ENCODE peak calls at places on chromosomes 4 and X, in nine cellular contexts. X is fibroblast of lung, F is tibial artery, Z is uterus, G is heart left ventricle, N is mammary epithelial cell, U is coronary artery, E is left ventricle myocardium inferior, Q is pancreas. R is an unnamed sample.

GRCh38 chr4:152501846-152502536 is 33.9 kb downstream of the FBXW7 start:
- DNase-seq in X (no peak), F (no peak), Z (no peak), G (no peak), N (no peak), U (no peak), E (no peak), Q (no peak), R (no peak)

GRCh38 chrX:11893933-11894710 is 136.1 kb downstream of the MSL3 start:
- DNase-seq in X (no peak), F (no peak), Z (no peak), G (no peak), N (peak), U (no peak), E (no peak), Q (no peak), R (no peak)

GRCh38 chr4:22287626-22288025 is 228.2 kb downstream of the ADGRA3 start:
- DNase-seq in X (no peak), F (no peak), Z (no peak), G (no peak), N (no peak), U (no peak), E (no peak), Q (no peak), R (no peak)

GRCh38 chr4:120266602-120267001 is 200.0 kb upstream of the MAD2L1 start:
- DNase-seq in X (no peak), F (no peak), Z (no peak), G (no peak), N (peak), U (no peak), E (no peak), Q (no peak), R (no peak)

GRCh38 chr4:55837903-55838302 is 15.5 kb upstream of the EXOC1 start:
- DNase-seq in X (no peak), F (no peak), Z (no peak), G (no peak), N (no peak), U (no peak), E (no peak), Q (no peak), R (no peak)

GRCh38 chr4:24405926-24406325 is 178.4 kb downstream of the DHX15 start:
- DNase-seq in X (no peak), F (no peak), Z (no peak), G (no peak), N (no peak), U (no peak), E (no peak), Q (no peak), R (no peak)

GRCh38 chr4:69828828-69829227 is 31.1 kb downstream of the SULT1E1 start:
- DNase-seq in X (peak), F (no peak), Z (no peak), G (no peak), N (no peak), U (no peak), E (no peak), Q (no peak), R (no peak)

GRCh38 chrX:108018659-108019381 is 26.0 kb upstream of the VSIG1 start:
- DNase-seq in X (no peak), F (no peak), Z (no peak), G (no peak), N (peak), U (no peak), E (no peak), Q (no peak), R (no peak)

GRCh38 chrX:48961585-48962091 is 4.2 kb upstream of the OTUD5 start:
- DNase-seq in X (peak), F (no peak), Z (no peak), G (no peak), N (no peak), U (peak), E (no peak), Q (no peak), R (no peak)

GRCh38 chr4:88791274-88791673 is 93.6 kb upstream of the NAP1L5 start:
- DNase-seq in X (peak), F (no peak), Z (no peak), G (no peak), N (peak), U (no peak), E (no peak), Q (no peak), R (no peak)

GRCh38 chrX:17397074-17397473 is 22.1 kb downstream of the NHS start:
- DNase-seq in X (peak), F (no peak), Z (no peak), G (no peak), N (peak), U (no peak), E (no peak), Q (no peak), R (no peak)

GRCh38 chr4:7335363-7336066 is 99.2 kb downstream of the PSAPL1 start:
- DNase-seq in X (peak), F (peak), Z (peak), G (peak), N (peak), U (no peak), E (peak), Q (peak), R (peak)

DNA sequence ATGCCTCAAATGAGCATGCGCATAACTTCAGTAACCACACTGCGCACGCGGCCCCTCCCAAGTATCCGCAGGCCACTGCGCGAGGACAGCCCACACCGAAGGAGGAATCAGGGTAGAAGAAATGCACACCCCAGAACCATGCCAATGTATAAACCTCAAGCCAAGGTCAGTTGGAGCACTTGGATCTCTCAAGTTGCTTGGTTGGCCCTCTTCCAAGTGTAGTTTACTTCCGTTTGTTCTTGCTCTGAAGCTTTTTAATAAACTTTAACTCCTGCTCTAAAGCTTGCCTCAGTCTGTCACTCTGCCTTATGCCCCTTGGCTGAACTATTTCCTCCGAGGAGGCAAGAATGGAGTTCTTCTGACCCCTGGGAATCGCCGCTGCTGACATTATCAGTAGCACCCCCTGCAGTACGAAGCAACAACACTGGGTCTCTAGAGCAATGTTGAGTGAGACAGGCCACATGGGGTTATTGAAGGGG is 22.0 kb upstream of the SPINK2 start:
- DNase-seq in X (peak), F (no peak), Z (no peak), G (no peak), N (no peak), U (no peak), E (no peak), Q (no peak), R (no peak)
- TF ChIP-seq CTCF in X (no peak), F (no peak), Z (no peak), G (no peak), N (no peak), U (no peak), E (no peak), Q (no peak), R (no peak)

GRCh38 chr4:168723020-168723419 is 226.2 kb downstream of the PALLD start:
- DNase-seq in X (peak), F (no peak), Z (no peak), G (no peak), N (no peak), U (no peak), E (no peak), Q (no peak), R (no peak)
- H3K27ac ChIP-seq in X (peak), F (peak), Z (peak), G (peak), N (no peak), U (peak), E (peak), Q (no peak), R (peak)

GRCh38 chr4:620201-620600 is 5.2 kb upstream of the PDE6B start:
- DNase-seq in X (no peak), F (peak), Z (no peak), G (no peak), N (no peak), U (no peak), E (no peak), Q (no peak), R (no peak)

GRCh38 chr4:620851-621261 is 4.5 kb upstream of the PDE6B start:
- DNase-seq in X (no peak), F (peak), Z (no peak), G (no peak), N (no peak), U (peak), E (no peak), Q (no peak), R (peak)

GRCh38 chr4:622071-622995 is 3.0 kb upstream of the PDE6B start:
- DNase-seq in X (peak), F (peak), Z (no peak), G (no peak), N (no peak), U (no peak), E (no peak), Q (no peak), R (no peak)

GRCh38 chr4:622996-623913 is 2.1 kb upstream of the PDE6B start:
- DNase-seq in X (no peak), F (peak), Z (no peak), G (no peak), N (no peak), U (no peak), E (no peak), Q (no peak), R (peak)

GRCh38 chr4:621296-622070 is 3.9 kb upstream of the PDE6B start:
- DNase-seq in X (no peak), F (peak), Z (no peak), G (no peak), N (no peak), U (peak), E (no peak), Q (no peak), R (peak)
- TF ChIP-seq CTCF in X (no peak), F (no peak), Z (no peak), G (no peak), N (no peak), U (no peak), E (no peak), Q (no peak), R (no peak)

GRCh38 chr4:112817933-112818921 is 181.3 kb downstream of the LARP7 start:
- DNase-seq in X (peak), F (peak), Z (peak), G (peak), N (peak), U (peak), E (peak), Q (no peak), R (peak)
- H3K27ac ChIP-seq in X (no peak), F (peak), Z (peak), G (peak), N (peak), U (peak), E (peak), Q (no peak), R (no peak)

DNA sequence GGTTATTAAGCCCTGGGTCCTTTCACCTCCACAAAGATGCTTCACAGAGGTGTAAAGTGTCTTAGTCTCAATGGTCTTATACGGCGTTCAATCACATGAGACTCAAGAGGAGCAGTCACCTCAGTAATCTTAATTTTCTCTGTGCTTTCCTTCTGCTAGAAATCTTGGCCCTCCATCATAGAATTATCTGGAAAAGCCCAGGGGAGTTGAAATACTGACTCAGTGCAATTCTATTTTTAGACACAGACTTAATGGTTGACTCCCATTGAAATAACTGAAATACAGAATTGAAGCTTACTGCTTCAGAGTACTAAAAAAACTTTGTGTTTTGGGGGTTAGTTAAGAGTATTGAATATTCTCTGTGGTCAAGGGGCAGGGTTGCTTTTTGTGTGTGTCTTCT is 94.5 kb upstream of the IL15 start:
- DNase-seq in X (peak), F (no peak), Z (no peak), G (no peak), N (no peak), U (no peak), E (no peak), Q (no peak), R (no peak)
- TF ChIP-seq CTCF in X (no peak), F (no peak), Z (no peak), G (no peak), N (no peak), U (no peak), E (no peak), Q (no peak), R (no peak)

GRCh38 chr4:119128125-119128524 is 7.5 kb upstream of the MYOZ2 start:
- DNase-seq in X (no peak), F (no peak), Z (no peak), G (no peak), N (no peak), U (no peak), E (no peak), Q (no peak), R (no peak)

GRCh38 chr4:119131160-119131559 is 4.5 kb upstream of the MYOZ2 start:
- DNase-seq in X (no peak), F (no peak), Z (no peak), G (no peak), N (no peak), U (no peak), E (no peak), Q (no peak), R (no peak)

GRCh38 chr4:119132306-119132705 is 3.3 kb upstream of the MYOZ2 start:
- DNase-seq in X (no peak), F (no peak), Z (no peak), G (no peak), N (no peak), U (no peak), E (no peak), Q (no peak), R (no peak)

GRCh38 chr4:119135721-119136121 is at the start of gene MYOZ2:
- DNase-seq in X (no peak), F (no peak), Z (no peak), G (no peak), N (peak), U (no peak), E (no peak), Q (no peak), R (no peak)

GRCh38 chr4:119130365-119131065 is 5.1 kb upstream of the MYOZ2 start:
- DNase-seq in X (peak), F (no peak), Z (no peak), G (no peak), N (no peak), U (no peak), E (no peak), Q (no peak), R (no peak)
- H3K27ac ChIP-seq in X (no peak), F (no peak), Z (no peak), G (peak), N (no peak), U (peak), E (peak), Q (peak), R (no peak)

DNA sequence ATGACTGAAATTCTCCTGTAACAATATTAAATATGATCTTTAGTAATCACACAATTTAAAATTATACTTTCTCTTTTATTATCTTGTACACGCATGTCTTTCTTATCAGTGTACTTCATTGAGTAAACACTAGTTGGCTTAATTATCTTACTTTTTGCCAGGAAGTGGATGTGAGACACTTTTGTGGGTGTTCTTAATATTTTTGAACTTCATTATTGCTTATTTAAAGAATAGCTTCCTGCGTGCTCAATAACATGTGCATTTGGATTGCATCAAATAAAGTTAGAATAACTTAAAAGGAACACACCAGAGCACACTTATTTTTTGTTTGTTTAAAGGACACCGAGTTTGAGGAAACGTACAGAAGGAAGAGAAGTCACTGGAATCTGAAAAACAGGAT is 128.5 kb upstream of the VEGFC start:
- DNase-seq in X (peak), F (no peak), Z (no peak), G (no peak), N (no peak), U (no peak), E (no peak), Q (no peak), R (no peak)
- TF ChIP-seq CTCF in X (no peak), F (no peak), Z (no peak), G (no peak), N (no peak), U (no peak), E (no peak), Q (no peak), R (no peak)

GRCh38 chr4:90349632-90350031 is 222.4 kb downstream of the CCSER1 start:
- DNase-seq in X (no peak), F (no peak), Z (no peak), G (no peak), N (peak), U (no peak), E (no peak), Q (no peak), R (no peak)
- H3K27ac ChIP-seq in X (no peak), F (no peak), Z (no peak), G (no peak), N (no peak), U (no peak), E (no peak), Q (no peak), R (no peak)

GRCh38 chrX:10725071-10725470 is 104.7 kb upstream of the MID1 start:
- DNase-seq in X (no peak), F (no peak), Z (no peak), G (no peak), N (no peak), U (no peak), E (no peak), Q (no peak), R (no peak)
- TF ChIP-seq CTCF in X (peak), F (no peak), Z (no peak), G (peak), N (no peak), U (no peak), E (peak), Q (peak), R (no peak)

GRCh38 chr4:107824367-107825071 is at the start of gene SGMS2:
- DNase-seq in X (peak), F (peak), Z (peak), G (peak), N (peak), U (peak), E (peak), Q (peak), R (peak)

GRCh38 chr4:107825072-107825789 is 499 bp downstream of the SGMS2 start:
- DNase-seq in X (peak), F (peak), Z (no peak), G (peak), N (peak), U (no peak), E (no peak), Q (peak), R (peak)

GRCh38 chr4:107831140-107831539 is 6.4 kb downstream of the SGMS2 start:
- DNase-seq in X (no peak), F (no peak), Z (no peak), G (no peak), N (no peak), U (no peak), E (no peak), Q (no peak), R (no peak)

GRCh38 chr4:107826427-107826980 is 1.8 kb downstream of the SGMS2 start:
- DNase-seq in X (no peak), F (no peak), Z (no peak), G (no peak), N (peak), U (no peak), E (no peak), Q (no peak), R (no peak)

DNA sequence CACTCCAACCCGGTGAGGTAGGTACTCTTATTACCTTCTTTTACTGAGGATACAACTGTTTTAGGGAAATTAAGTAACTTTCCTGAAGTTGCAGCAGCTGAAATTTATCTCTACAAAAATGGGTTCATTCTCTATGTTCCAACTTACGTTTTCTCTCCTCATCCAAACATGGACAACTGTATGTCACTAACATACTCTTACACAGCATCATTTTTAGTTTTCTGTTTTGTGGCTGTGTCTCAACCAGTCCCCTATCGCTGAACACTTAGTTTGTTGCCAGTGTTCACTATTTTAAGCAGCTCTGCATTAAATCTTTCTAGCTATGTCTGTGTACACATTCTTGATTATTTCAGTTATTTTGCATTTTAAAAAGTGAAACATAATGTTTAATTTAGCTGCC is 3.6 kb downstream of the SGMS2 start:
- DNase-seq in X (no peak), F (no peak), Z (no peak), G (no peak), N (no peak), U (no peak), E (no peak), Q (no peak), R (no peak)
- H3K27ac ChIP-seq in X (no peak), F (no peak), Z (no peak), G (peak), N (no peak), U (no peak), E (no peak), Q (peak), R (peak)